ENCODE peak calls at places on chromosomes 6 and 20, in ten cellular contexts. B is body of pancreas, I is mesothelial cell of epicardium, W is thoracic aorta, G is H1, O is suprapubic skin, E is choroid plexus epithelial cell, P is B cell, H is cardiac fibroblast, C is astrocyte. D is an unnamed sample.

GRCh38 chr20:51037499-51038110 is 14.7 kb upstream of the KCNG1 start:
- DNase-seq in E (no peak), O (no peak), H (no peak), B (no peak), G (no peak), P (no peak), W (no peak), C (no peak), I (no peak), D (no peak)

GRCh38 chr6:73566954-73567591 is 46.2 kb upstream of the EEF1A1 start:
- DNase-seq in O (peak), B (peak), C (no peak), E (peak), W (peak), H (peak), I (no peak), P (no peak), G (no peak), D (peak)

GRCh38 chr6:38387994-38388393 is 251.7 kb downstream of the BTBD9 start:
- DNase-seq in W (no peak), B (no peak), H (peak), P (no peak), I (no peak), C (peak), G (no peak), O (no peak), E (peak), D (no peak)

GRCh38 chr6:148168856-148169255 is 173.8 kb upstream of the SASH1 start:
- DNase-seq in W (no peak), G (no peak), E (no peak), C (no peak), O (no peak), P (no peak), I (no peak), B (no peak), H (no peak), D (no peak)

GRCh38 chr6:3324262-3324942 is 65.7 kb downstream of the PSMG4 start:
- DNase-seq in B (no peak), C (peak), W (no peak), I (no peak), H (peak), O (no peak), G (no peak), P (no peak), E (peak), D (no peak)

GRCh38 chr6:74289881-74290280 is 593.9 kb downstream of the CD109 start:
- DNase-seq in C (peak), P (no peak), W (no peak), G (no peak), H (no peak), O (no peak), I (no peak), E (peak), B (no peak), D (no peak)

GRCh38 chr20:10264166-10264558 is 45.5 kb downstream of the SNAP25 start:
- DNase-seq in C (no peak), O (no peak), B (no peak), H (no peak), I (no peak), G (no peak), E (no peak), W (no peak), P (no peak), D (no peak)

GRCh38 chr6:129672345-129672691 is 37.7 kb downstream of the ARHGAP18 start:
- DNase-seq in E (no peak), P (no peak), B (no peak), C (no peak), H (peak), I (no peak), G (no peak), W (no peak), O (no peak), D (no peak)

GRCh38 chr20:479487-479886 is 17.2 kb upstream of the TBC1D20 start:
- DNase-seq in C (no peak), O (no peak), W (no peak), G (no peak), H (no peak), E (peak), I (no peak), B (no peak), P (no peak), D (no peak)

GRCh38 chr6:2744778-2745177 is 5.9 kb downstream of the MYLK4 start:
- DNase-seq in W (no peak), H (no peak), B (no peak), G (no peak), E (no peak), O (no peak), I (no peak), C (no peak), P (no peak), D (no peak)

GRCh38 chr6:38354905-38355304 is 284.8 kb downstream of the BTBD9 start:
- DNase-seq in O (no peak), B (no peak), P (no peak), I (no peak), E (no peak), H (no peak), G (no peak), W (no peak), C (no peak), D (no peak)

GRCh38 chr20:62027116-62027515 is 38.6 kb downstream of the TAF4 start:
- DNase-seq in G (no peak), E (no peak), B (no peak), H (no peak), I (no peak), P (no peak), W (no peak), C (peak), O (no peak), D (no peak)

GRCh38 chr20:50281831-50282591 is 91.4 kb downstream of the CEBPB start:
- DNase-seq in C (no peak), I (no peak), P (no peak), W (no peak), O (no peak), G (no peak), E (no peak), B (no peak), H (no peak), D (no peak)

GRCh38 chr6:24666097-24666615 is 543 bp downstream of the TDP2 start:
- DNase-seq in E (peak), G (no peak), W (peak), O (peak), P (peak), C (peak), H (peak), I (peak), B (peak), D (peak)

GRCh38 chr6:135054238-135054574 is 416 bp downstream of the HBS1L start:
- DNase-seq in B (no peak), O (no peak), W (no peak), I (no peak), C (no peak), E (peak), P (no peak), H (no peak), G (no peak), D (no peak)

GRCh38 chr20:562232-562897 is 18.8 kb upstream of the CSNK2A1 start:
- DNase-seq in G (no peak), E (no peak), W (no peak), I (no peak), P (no peak), B (no peak), O (no peak), H (no peak), C (no peak), D (peak)

GRCh38 chr6:4134841-4135664 is at the start of gene ECI2:
- DNase-seq in G (peak), E (peak), I (peak), B (peak), W (peak), C (peak), H (no peak), O (no peak), P (peak), D (peak)

GRCh38 chr6:141653590-141653989 is 479.1 kb upstream of the GJE1 start:
- DNase-seq in I (no peak), B (no peak), G (no peak), E (peak), H (peak), C (no peak), O (no peak), P (no peak), W (no peak), D (no peak)

GRCh38 chr6:3795836-3796395 is 44.4 kb upstream of the PXDC1 start:
- DNase-seq in I (no peak), W (no peak), C (no peak), H (no peak), O (no peak), E (no peak), P (no peak), B (no peak), G (no peak), D (no peak)

GRCh38 chr6:121008553-121008952 is 325.7 kb downstream of the TBC1D32 start:
- DNase-seq in G (no peak), H (no peak), O (no peak), C (peak), B (no peak), I (no peak), W (no peak), P (no peak), E (peak), D (no peak)

GRCh38 chr6:144343736-144344428 is 58.7 kb downstream of the UTRN start:
- DNase-seq in C (no peak), E (no peak), B (peak), O (no peak), W (no peak), P (peak), H (no peak), I (no peak), G (no peak), D (no peak)

GRCh38 chr6:157982580-157983438 is 1.1 kb downstream of the SYNJ2 start:
- DNase-seq in W (no peak), I (no peak), B (peak), G (no peak), O (no peak), C (peak), P (peak), E (peak), H (peak), D (no peak)

GRCh38 chr6:14756370-14756769 is 489.5 kb upstream of the JARID2 start:
- DNase-seq in O (no peak), I (no peak), G (no peak), C (no peak), W (no peak), B (no peak), E (no peak), P (no peak), H (no peak), D (no peak)

GRCh38 chr20:11850901-11851300 is 66.8 kb upstream of the BTBD3 start:
- DNase-seq in W (no peak), P (no peak), G (no peak), E (peak), H (peak), B (no peak), C (peak), I (no peak), O (no peak), D (no peak)

GRCh38 chr6:63813531-63813930 is 177.9 kb downstream of the PHF3 start:
- DNase-seq in B (no peak), E (peak), O (no peak), C (no peak), G (no peak), H (peak), W (no peak), I (no peak), P (no peak), D (no peak)

GRCh38 chr6:155340464-155341129 is 26.3 kb upstream of the TFB1M start:
- DNase-seq in O (no peak), G (no peak), W (no peak), E (peak), P (no peak), H (peak), C (peak), B (no peak), I (no peak), D (no peak)

DNA sequence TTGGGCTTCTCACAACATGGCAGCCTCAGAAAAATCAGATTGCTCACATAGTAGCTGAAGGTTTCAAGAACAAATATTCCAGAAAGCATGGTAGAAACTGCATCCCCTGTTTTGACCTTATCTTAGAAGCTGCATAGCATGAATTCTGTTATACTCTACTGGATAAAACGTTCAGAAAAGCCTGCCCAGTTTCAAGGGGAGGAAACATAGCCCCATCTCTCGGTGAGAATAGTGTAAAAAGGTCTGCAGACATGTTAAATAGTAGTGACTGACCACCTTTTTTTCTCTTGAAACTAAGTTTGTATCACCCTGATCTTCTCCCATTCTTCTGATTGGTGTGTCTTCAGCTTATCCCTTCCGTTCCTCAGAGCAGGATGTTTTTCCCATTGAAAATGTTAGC is 50.0 kb downstream of the MARCKS start:
- DNase-seq in E (peak), I (no peak), B (no peak), P (no peak), W (no peak), H (peak), G (no peak), O (no peak), C (no peak), D (no peak)
- TF ChIP-seq CTCF in E (peak), I (no peak), B (no peak), P (no peak), W (no peak), H (peak), G (no peak), O (no peak), C (no peak), D (no peak)

GRCh38 chr20:24782801-24783630 is 166.1 kb upstream of the CST7 start:
- DNase-seq in O (no peak), E (peak), W (no peak), P (no peak), C (peak), I (no peak), G (no peak), H (no peak), B (peak), D (no peak)
- TF ChIP-seq CTCF in O (no peak), E (peak), W (no peak), P (no peak), C (no peak), I (no peak), G (peak), H (no peak), B (no peak), D (no peak)

GRCh38 chr6:101116337-101116736 is 235.2 kb upstream of the ASCC3 start:
- DNase-seq in B (no peak), G (no peak), C (no peak), E (no peak), W (no peak), O (no peak), I (no peak), H (no peak), P (no peak), D (no peak)
- TF ChIP-seq CTCF in B (no peak), G (no peak), C (no peak), E (no peak), W (no peak), O (no peak), I (no peak), H (no peak), P (no peak), D (no peak)

GRCh38 chr6:136501081-136501480 is 49.1 kb downstream of the MAP7 start:
- DNase-seq in B (no peak), E (no peak), H (no peak), W (no peak), I (no peak), C (no peak), P (no peak), O (no peak), G (no peak), D (no peak)
- TF ChIP-seq CTCF in B (no peak), E (no peak), H (no peak), W (no peak), I (no peak), C (no peak), P (no peak), O (no peak), G (no peak), D (no peak)

GRCh38 chr20:36386236-36386635 is 80.1 kb downstream of the DLGAP4 start:
- DNase-seq in C (no peak), I (no peak), G (no peak), B (no peak), E (no peak), W (no peak), P (no peak), H (no peak), O (no peak), D (no peak)

GRCh38 chr20:36378686-36379085 is 72.5 kb downstream of the DLGAP4 start:
- DNase-seq in B (no peak), E (no peak), G (no peak), W (no peak), P (no peak), I (no peak), H (no peak), C (no peak), O (no peak), D (no peak)

GRCh38 chr20:36385503-36385902 is 79.4 kb downstream of the DLGAP4 start:
- DNase-seq in O (no peak), W (no peak), C (no peak), P (no peak), E (no peak), I (no peak), H (no peak), G (no peak), B (no peak), D (no peak)

GRCh38 chr20:36384022-36384619 is 78.0 kb downstream of the DLGAP4 start:
- DNase-seq in P (no peak), G (peak), W (no peak), C (peak), E (peak), B (peak), I (peak), H (peak), O (no peak), D (no peak)
- TF ChIP-seq CTCF in P (no peak), G (peak), W (no peak), C (peak), E (peak), B (no peak), I (no peak), H (peak), O (no peak), D (no peak)

D was measured in ascending aorta.